ENCODE peak calls at places on chromosomes 4 and X, in four cellular contexts. E is ovary, W is SK-N-SH, O is K562. M is an unnamed sample.
A peak's percentile ranks its signal among the peaks of the same experiment; 100 is the strongest.

GRCh38 chr4:87973283-87974169 is 2.0 kb upstream of the SPP1 start:
- DNase-seq in E (peak; percentile 46), W (peak; percentile 66), O (peak; percentile 47), M (peak; percentile 45)

GRCh38 chrX:154374361-154375155 is at the start of gene FLNA:
- DNase-seq in E (peak; percentile 62), W (peak; percentile 61), O (peak; percentile 61), M (peak; percentile 53)

GRCh38 chr4:26412381-26413372 is 77.6 kb downstream of the CCKAR start:
- DNase-seq in E (peak; percentile 85), W (no peak), O (no peak), M (peak; percentile 80)

GRCh38 chr4:68906238-68907137 is 45.1 kb downstream of the UGT2A3 start:
- DNase-seq in E (no peak), W (no peak), O (no peak), M (no peak)

GRCh38 chrX:135193740-135194139 is 22.5 kb upstream of the CT55 start:
- DNase-seq in E (no peak), W (no peak), O (no peak), M (no peak)

GRCh38 chrX:13658602-13659001 is 5.7 kb downstream of the TCEANC start:
- DNase-seq in E (no peak), W (peak; percentile 40), O (peak; percentile 58), M (no peak)

GRCh38 chr4:168483786-168484185 is 3.5 kb upstream of the DDX60L start:
- DNase-seq in E (no peak), W (no peak), O (no peak), M (no peak)

GRCh38 chrX:19810370-19810769 is 77.0 kb downstream of the SH3KBP1 start:
- DNase-seq in E (no peak), W (peak; percentile 48), O (no peak), M (no peak)

GRCh38 chrX:12981880-12982279 is 7.0 kb downstream of the TMSB4X start:
- DNase-seq in E (no peak), W (no peak), O (no peak), M (no peak)

GRCh38 chr4:8647626-8648025 is 55.1 kb downstream of the CPZ start:
- DNase-seq in E (no peak), W (no peak), O (no peak), M (peak; percentile 17)

GRCh38 chr4:154618708-154619315 is 6.4 kb upstream of the FGG start:
- DNase-seq in E (peak; percentile 19), W (peak; percentile 39), O (peak; percentile 76), M (peak; percentile 70)

GRCh38 chrX:155985208-155985607 is 12.3 kb upstream of the IL9R start:
- DNase-seq in E (no peak), W (no peak), O (no peak), M (no peak)

GRCh38 chrX:41759817-41760216 is 35.8 kb downstream of the GPR82 start:
- DNase-seq in E (no peak), W (peak; percentile 14), O (peak; percentile 53), M (no peak)

GRCh38 chr4:77818077-77818666 is 996 bp downstream of the CNOT6L start:
- DNase-seq in E (peak; percentile 68), W (peak; percentile 76), O (peak; percentile 86), M (peak; percentile 76)

GRCh38 chr4:20318011-20318898 is 66.5 kb downstream of the SLIT2 start:
- DNase-seq in E (no peak), W (no peak), O (no peak), M (no peak)

GRCh38 chrX:47802589-47802988 is 34.1 kb upstream of the ZNF81 start:
- DNase-seq in E (no peak), W (no peak), O (peak; percentile 36), M (no peak)

GRCh38 chrX:153981771-153982533 is 9.4 kb downstream of the TMEM187 start:
- DNase-seq in E (peak; percentile 71), W (no peak), O (no peak), M (no peak)

GRCh38 chrX:20947411-20947912 is 426.8 kb upstream of the CNKSR2 start:
- DNase-seq in E (no peak), W (no peak), O (no peak), M (no peak)

GRCh38 chrX:119495734-119496520 is 27.7 kb downstream of the SLC25A5 start:
- DNase-seq in E (no peak), W (no peak), O (no peak), M (no peak)

GRCh38 chr4:87370071-87370470 is 20.9 kb downstream of the HSD17B11 start:
- DNase-seq in E (no peak), W (no peak), O (no peak), M (no peak)

GRCh38 chrX:131703646-131704045 is 159.8 kb downstream of the OR13H1 start:
- DNase-seq in E (peak; percentile 31), W (no peak), O (no peak), M (no peak)

GRCh38 chrX:131709553-131709952 is 165.7 kb downstream of the OR13H1 start:
- DNase-seq in E (no peak), W (no peak), O (no peak), M (no peak)

DNA sequence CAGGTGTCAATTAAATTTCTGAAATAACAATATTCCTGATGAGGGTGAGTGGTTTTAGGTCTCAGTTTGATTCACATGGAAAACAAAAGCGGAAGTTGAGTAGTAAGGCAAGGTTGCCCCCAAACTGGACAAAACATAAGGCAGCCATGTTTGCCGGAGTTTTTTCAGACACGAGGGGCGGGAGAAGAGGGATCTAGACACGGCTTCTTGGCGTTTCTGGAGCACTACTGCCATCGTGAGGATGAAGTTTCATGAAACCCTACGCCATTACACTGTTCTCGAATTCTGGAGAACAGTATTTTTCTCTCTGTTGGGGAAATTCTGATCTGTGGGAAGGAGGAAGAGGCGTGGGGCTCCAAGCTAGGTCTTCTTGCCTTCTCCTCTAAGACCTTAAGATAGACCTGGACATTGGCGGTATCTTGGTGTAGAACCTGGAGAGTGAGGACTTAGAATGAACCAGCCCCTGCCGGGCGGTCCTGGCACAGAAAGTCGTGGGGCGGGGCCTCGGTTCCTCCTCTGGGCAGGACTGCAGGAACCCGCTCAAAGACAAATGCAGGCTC is 160.3 kb downstream of the OR13H1 start:
- DNase-seq in E (peak; percentile 97), W (peak; percentile 64), O (peak; percentile 5), M (peak; percentile 91)
- H3K36me3 ChIP-seq in E (no peaks in the 10 kb centered on the region), W (no peaks in the 10 kb centered on the region), O (peaks cover 2% of the 10 kb centered on the region), M (no peaks in the 10 kb centered on the region)

GRCh38 chrX:386768-387575 is at the start of gene PPP2R3B:
- DNase-seq in E (peak; percentile 99), W (peak; percentile 100), O (peak; percentile 95), M (peak; percentile 99)

GRCh38 chrX:387729-388128 is 1.0 kb upstream of the PPP2R3B start:
- DNase-seq in E (no peak), W (no peak), O (no peak), M (no peak)

GRCh38 chrX:386239-386767 is 404 bp downstream of the PPP2R3B start:
- DNase-seq in E (no peak), W (no peak), O (peak; percentile 20), M (no peak)

GRCh38 chrX:390459-390858 is 3.8 kb upstream of the PPP2R3B start:
- DNase-seq in E (no peak), W (no peak), O (no peak), M (no peak)

GRCh38 chrX:389021-389441 is 2.3 kb upstream of the PPP2R3B start:
- DNase-seq in E (no peak), W (no peak), O (no peak), M (no peak)
- TF ChIP-seq EP300 in E (no peak), W (no peak), O (no peak), M (no peak)

DNA sequence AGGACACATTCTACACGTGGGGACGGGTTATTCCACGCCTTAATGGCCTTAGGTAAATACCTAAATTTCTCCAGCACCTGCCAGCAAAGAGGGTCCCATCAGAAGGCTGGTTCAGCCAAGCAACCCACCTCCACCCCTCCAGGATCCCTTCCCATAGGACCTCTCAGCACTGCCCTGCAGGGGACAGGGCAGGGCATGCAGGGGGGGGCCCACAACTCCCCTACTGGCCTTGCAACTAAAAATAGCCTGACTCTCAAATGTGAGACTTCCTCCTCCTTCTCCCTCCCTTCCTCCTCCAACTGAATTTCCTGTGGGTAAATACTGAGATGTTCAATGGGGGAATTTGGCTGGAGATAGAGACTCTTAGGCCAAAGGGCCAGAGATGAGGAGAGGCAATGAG is 6.3 kb downstream of the LAS1L start:
- DNase-seq in E (no peak), W (no peak), O (no peak), M (no peak)
- H3K36me3 ChIP-seq in E (no peaks in the 10 kb centered on the region), W (peaks cover 6% of the 10 kb centered on the region), O (peaks cover 91% of the 10 kb centered on the region), M (peaks cover 84% of the 10 kb centered on the region)

DNA sequence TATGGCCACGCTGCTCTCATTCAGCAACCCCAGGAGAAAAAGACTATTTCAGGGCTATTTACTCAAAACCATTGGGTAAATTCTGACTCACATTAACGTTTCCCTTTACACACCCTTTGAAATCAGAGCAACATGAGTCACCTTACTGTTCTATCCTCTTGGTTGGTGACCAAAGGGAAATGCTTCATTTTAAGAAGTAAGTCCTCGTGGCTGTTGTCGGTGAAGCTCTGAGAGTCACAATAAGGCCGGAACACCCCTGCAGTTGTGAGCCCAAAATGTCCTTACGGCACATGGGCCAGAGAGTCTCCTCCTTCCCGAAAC is 56.3 kb upstream of the SPRY1 start:
- DNase-seq in E (no peak), W (no peak), O (no peak), M (no peak)
- TF ChIP-seq EP300 in E (no peak), W (no peak), O (no peak), M (no peak)

GRCh38 chrX:113019958-113020357 is 179.3 kb upstream of the AMOT start:
- DNase-seq in E (no peak), W (no peak), O (no peak), M (no peak)
- H3K36me3 ChIP-seq in E (no peaks in the 10 kb centered on the region), W (no peaks in the 10 kb centered on the region), O (no peaks in the 10 kb centered on the region), M (no peaks in the 10 kb centered on the region)

DNA sequence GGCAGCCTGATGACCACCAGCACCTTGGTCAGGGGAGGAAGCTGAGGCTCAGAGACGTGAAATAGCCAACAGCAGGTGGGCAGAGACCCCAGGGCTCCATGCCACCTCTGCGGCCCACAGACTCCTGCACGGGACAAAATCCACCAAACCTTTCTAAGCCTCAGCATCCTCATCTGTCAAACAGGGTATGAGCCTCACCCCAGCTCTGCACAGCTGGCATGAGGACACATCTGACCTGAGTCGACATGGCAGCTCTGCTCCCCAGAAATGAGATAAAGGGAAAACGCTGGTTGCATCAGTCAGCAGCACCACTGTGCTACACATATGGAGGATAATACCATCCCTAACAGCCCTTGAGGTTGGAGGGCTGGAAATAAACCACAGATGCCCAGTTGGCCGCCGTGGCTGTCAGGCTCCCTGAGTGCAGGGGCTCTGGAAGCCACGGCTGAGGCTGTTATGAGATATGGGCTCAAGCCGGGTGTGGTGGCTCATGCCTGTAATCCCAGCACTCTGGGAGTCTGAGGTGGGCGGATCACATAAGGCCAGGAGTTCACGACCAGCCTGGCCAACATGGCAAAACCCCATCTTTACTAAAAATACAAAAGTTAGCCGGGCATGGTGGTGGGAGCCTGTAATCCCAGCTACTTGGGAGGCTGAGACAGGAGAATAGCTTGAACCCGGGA is 25.0 kb downstream of the C4orf50 start:
- DNase-seq in E (no peak), W (no peak), O (no peak), M (no peak)
- TF ChIP-seq EP300 in E (no peak), W (no peak), O (no peak), M (no peak)

M was measured in stomach.